ENCODE peak calls at places on chromosomes 2 and 18, in seven cellular contexts. F is mesendoderm, Y is mesenchymal stem cell, A is IMR-90, D is H9, E is H1, J is trophoblast cell. M is an unnamed sample.

GRCh38 chr2:10490806-10491291 is 42.7 kb upstream of the ODC1 start:
- DNase-seq in D (no peak), E (no peak), J (no peak), Y (no peak), F (no peak), A (no peak), M (no peak)

GRCh38 chr2:224523626-224524577 is 61.3 kb downstream of the CUL3 start:
- DNase-seq in A (peak), Y (peak), F (peak), D (no peak), J (peak), E (no peak), M (no peak)

GRCh38 chr2:181077128-181077709 is 96.8 kb downstream of the UBE2E3 start:
- DNase-seq in F (peak), A (peak), J (peak), E (no peak), Y (peak), D (no peak), M (peak)

GRCh38 chr2:46550686-46551404 is 71.5 kb downstream of the TMEM247 start:
- DNase-seq in Y (no peak), J (peak), D (no peak), A (no peak), F (peak), E (no peak), M (no peak)

GRCh38 chr18:38241736-38242135 is 676.1 kb upstream of the CELF4 start:
- DNase-seq in D (no peak), A (no peak), Y (peak), E (no peak), F (no peak), J (no peak), M (no peak)

GRCh38 chr2:27027211-27027651 is 5.5 kb upstream of the TMEM214 start:
- DNase-seq in Y (no peak), D (no peak), J (no peak), E (no peak), A (no peak), F (no peak), M (no peak)

GRCh38 chr2:96113367-96113677 is 3.0 kb downstream of the ADRA2B start:
- DNase-seq in D (no peak), A (no peak), Y (no peak), E (no peak), J (no peak), F (no peak), M (no peak)

GRCh38 chr2:216372761-216373291 is 543 bp upstream of the MARCHF4 start:
- DNase-seq in F (peak), D (no peak), A (peak), J (peak), Y (peak), E (no peak), M (no peak)

GRCh38 chr2:215717627-215718412 is 282.0 kb upstream of the FN1 start:
- DNase-seq in F (no peak), E (no peak), D (no peak), J (peak), A (no peak), Y (no peak), M (no peak)

GRCh38 chr2:226408131-226408530 is 391.5 kb downstream of the IRS1 start:
- DNase-seq in F (peak), A (no peak), Y (peak), J (no peak), D (no peak), E (no peak), M (no peak)

GRCh38 chr2:174683392-174683759 is 80.9 kb downstream of the CHRNA1 start:
- DNase-seq in Y (peak), F (peak), A (peak), J (no peak), E (no peak), D (peak), M (peak)

GRCh38 chr18:24827500-24827899 is 367.1 kb downstream of the HRH4 start:
- DNase-seq in F (no peak), E (no peak), A (peak), D (no peak), J (no peak), Y (no peak), M (no peak)

GRCh38 chr2:64608867-64609228 is 44.9 kb downstream of the SERTAD2 start:
- DNase-seq in D (no peak), J (no peak), Y (no peak), F (no peak), A (no peak), E (no peak), M (no peak)

GRCh38 chr2:239394346-239394945 is 6.4 kb downstream of the HDAC4 start:
- DNase-seq in E (no peak), A (no peak), Y (peak), J (no peak), F (no peak), D (no peak), M (no peak)

GRCh38 chr2:193187816-193188215 is 993.1 kb upstream of the TMEFF2 start:
- DNase-seq in E (no peak), J (no peak), Y (no peak), A (no peak), D (no peak), F (no peak), M (no peak)

GRCh38 chr2:218039171-218039570 is 29.9 kb upstream of the RUFY4 start:
- DNase-seq in A (peak), J (no peak), F (no peak), D (no peak), Y (no peak), E (no peak), M (no peak)

GRCh38 chr2:238893349-238894000 is 45.6 kb downstream of the TWIST2 start:
- DNase-seq in E (no peak), A (no peak), F (no peak), J (no peak), D (no peak), Y (no peak), M (no peak)

GRCh38 chr18:21777814-21778213 is 37.2 kb downstream of the MIB1 start:
- DNase-seq in D (no peak), Y (no peak), E (no peak), A (no peak), J (no peak), F (no peak), M (no peak)
- H2AK5ac ChIP-seq in D (no peak), Y (no peak), E (no peak), A (no peak), J (no peak), F (no peak), M (no peak)

DNA sequence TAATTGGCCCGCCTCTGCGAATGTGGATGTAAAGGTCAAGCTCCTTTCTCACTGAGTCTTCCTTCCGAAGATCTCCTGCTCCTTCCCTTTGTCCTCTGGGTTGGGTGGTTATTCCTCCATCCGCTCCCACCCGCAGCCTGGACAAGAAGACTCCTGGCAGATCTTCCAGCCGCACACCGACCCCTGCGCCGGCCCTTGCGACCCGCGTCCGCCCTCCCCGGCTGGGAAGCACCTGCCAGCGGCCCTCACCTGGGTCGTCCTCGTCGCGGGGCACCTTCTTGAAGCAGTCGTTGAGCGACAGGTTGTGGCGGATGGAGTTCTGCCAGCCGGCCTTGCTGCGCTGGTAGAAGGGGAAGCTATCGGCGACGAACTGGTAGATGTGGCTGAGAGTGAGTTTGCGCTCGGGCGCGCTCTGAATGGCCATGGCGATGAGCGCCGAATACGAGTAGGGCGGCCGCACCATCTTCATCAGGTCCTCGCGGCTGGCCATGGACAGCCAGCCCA is 794 bp downstream of the FOXI3 start:
- DNase-seq in Y (no peak), F (peak), A (no peak), J (no peak), E (no peak), D (peak), M (peak)
- H3K27ac ChIP-seq in Y (no peak), F (no peak), A (no peak), J (peak), E (no peak), D (no peak), M (no peak)

GRCh38 chr2:240717181-240717641 is 25.5 kb downstream of the AQP12A start:
- DNase-seq in E (no peak), D (no peak), J (no peak), Y (no peak), A (no peak), F (no peak), M (no peak)

GRCh38 chr2:240716130-240716798 is 24.6 kb downstream of the AQP12A start:
- DNase-seq in D (no peak), A (no peak), F (no peak), E (no peak), J (no peak), Y (no peak), M (no peak)

GRCh38 chr2:240713071-240713927 is 21.6 kb downstream of the AQP12A start:
- DNase-seq in Y (no peak), F (no peak), A (no peak), E (no peak), D (no peak), J (no peak), M (no peak)

GRCh38 chr2:240713928-240714746 is 22.5 kb downstream of the AQP12A start:
- DNase-seq in J (no peak), A (no peak), E (no peak), F (no peak), Y (no peak), D (no peak), M (no peak)

DNA sequence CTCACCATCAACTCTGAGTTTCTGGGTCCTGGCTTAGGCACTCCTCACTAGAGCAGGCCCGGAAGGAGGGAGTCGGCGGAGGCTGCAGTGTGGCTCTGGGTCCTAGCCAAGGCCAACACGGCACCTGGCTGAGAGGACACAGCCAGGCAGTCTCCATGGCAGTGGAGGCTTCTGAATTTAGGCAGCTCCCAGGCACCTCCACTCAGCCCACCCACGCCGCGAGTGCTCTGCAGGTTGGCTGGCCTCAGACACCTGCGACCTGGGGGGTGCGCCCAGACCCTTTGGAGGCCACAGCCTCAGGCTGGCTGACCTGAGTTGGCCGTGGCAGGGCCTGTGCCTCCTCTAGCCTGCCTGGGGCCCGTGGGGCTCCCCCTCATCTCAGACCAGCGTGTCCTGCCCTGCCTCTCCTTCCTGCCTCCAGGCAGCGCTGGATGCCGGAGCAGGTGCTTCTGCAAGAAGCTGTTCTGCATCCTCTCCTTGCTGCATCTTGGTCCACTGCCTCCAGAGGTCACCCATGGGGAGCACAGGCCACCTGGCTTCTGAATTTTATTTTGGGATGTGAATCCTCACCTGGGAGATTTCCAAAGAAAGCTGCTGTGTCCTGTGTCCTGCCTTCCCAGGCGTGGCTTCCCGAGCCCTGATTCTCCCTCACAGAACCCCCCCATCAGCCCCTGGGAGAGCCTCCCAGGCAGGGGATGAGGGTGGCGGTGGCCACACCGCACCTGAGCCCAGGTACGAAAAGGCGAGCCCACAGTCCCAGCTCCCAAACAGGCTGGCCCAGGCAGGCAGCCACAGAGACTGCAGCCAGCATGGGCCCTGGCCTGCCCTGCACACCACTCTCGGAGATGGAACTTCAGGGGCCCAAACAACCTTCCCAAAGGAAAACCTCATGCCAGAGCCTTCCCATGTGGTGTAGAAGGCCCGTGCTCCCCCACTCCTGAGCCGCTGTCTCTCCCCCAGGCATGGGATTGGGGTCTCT is 23.4 kb downstream of the AQP12A start:
- DNase-seq in F (peak), D (no peak), J (no peak), A (no peak), E (no peak), Y (no peak), M (no peak)
- H2BK120ac ChIP-seq in F (no peak), D (no peak), J (no peak), A (no peak), E (no peak), Y (no peak), M (no peak)

DNA sequence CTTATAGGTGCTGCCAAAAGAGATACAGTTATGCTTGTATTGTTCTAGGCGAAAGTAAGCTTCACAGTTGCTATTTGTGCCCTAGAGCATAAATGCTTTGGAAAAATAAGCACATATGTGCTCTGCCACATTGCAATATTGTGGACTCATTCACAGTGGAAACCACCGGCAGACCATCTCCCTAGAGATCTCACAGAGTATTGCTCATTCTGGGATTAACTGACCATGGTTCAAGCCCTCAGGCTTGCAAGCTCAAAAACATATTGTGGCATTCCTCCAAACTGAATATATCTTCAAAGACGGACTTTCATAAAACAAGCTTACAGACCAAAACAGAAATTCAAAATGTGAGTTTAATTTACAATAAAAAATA is 158.2 kb upstream of the CCDC150 start:
- DNase-seq in D (no peak), E (no peak), J (peak), Y (peak), A (peak), F (no peak), M (no peak)
- H2AK5ac ChIP-seq in D (no peak), E (no peak), J (no peak), Y (no peak), A (no peak), F (no peak), M (no peak)